ENCODE peak calls at places on chromosomes 2 and 18, in five cellular contexts. T is GDM1; S is iris pigment epithelial cell; X is AG20443; Z is naive thymus-derived CD4-positive, alpha-beta T cell. U is an unnamed sample.

GRCh38 chr18:10304853-10305252 is 149.6 kb upstream of the APCDD1 start:
- DNase-seq in T (no peak), S (no peak), X (peak), Z (no peak), U (no peak)

GRCh38 chr2:108918156-108918845 is 70.7 kb downstream of the EDAR start:
- DNase-seq in T (no peak), S (no peak), X (no peak), Z (no peak), U (peak)

GRCh38 chr2:167706800-167707199 is 540.6 kb downstream of the STK39 start:
- DNase-seq in T (no peak), S (peak), X (no peak), Z (no peak), U (no peak)

GRCh38 chr2:132038179-132038882 is 123.4 kb downstream of the ANKRD30BL start:
- DNase-seq in T (no peak), S (peak), X (peak), Z (no peak), U (peak)

GRCh38 chr2:201806442-201806841 is at the start of gene CDK15:
- DNase-seq in T (no peak), S (peak), X (peak), Z (no peak), U (no peak)

GRCh38 chr2:223262946-223263345 is 211.0 kb downstream of the KCNE4 start:
- DNase-seq in T (no peak), S (peak), X (peak), Z (no peak), U (peak)

GRCh38 chr2:137675584-137676327 is 288.5 kb upstream of the HNMT start:
- DNase-seq in T (no peak), S (no peak), X (no peak), Z (no peak), U (no peak)

GRCh38 chr2:120398961-120399888 is 53.3 kb downstream of the INHBB start:
- DNase-seq in T (no peak), S (no peak), X (no peak), Z (no peak), U (peak)

GRCh38 chr2:24253303-24253919 is 78.6 kb downstream of the FAM228A start:
- DNase-seq in T (no peak), S (peak), X (peak), Z (no peak), U (no peak)

GRCh38 chr18:58896268-58896667 is 31.6 kb downstream of the ZNF532 start:
- DNase-seq in T (no peak), S (no peak), X (no peak), Z (no peak), U (no peak)

GRCh38 chr18:459801-460200 is 40.7 kb downstream of the COLEC12 start:
- DNase-seq in T (no peak), S (no peak), X (no peak), Z (no peak), U (no peak)

GRCh38 chr18:36083729-36084128 is 16.4 kb upstream of the RPRD1A start:
- DNase-seq in T (no peak), S (no peak), X (no peak), Z (no peak), U (no peak)

GRCh38 chr2:60352491-60353405 is 200.7 kb downstream of the BCL11A start:
- DNase-seq in T (no peak), S (no peak), X (no peak), Z (no peak), U (peak)

GRCh38 chr2:80527119-80527518 is 222.6 kb upstream of the LRRTM1 start:
- DNase-seq in T (no peak), S (no peak), X (no peak), Z (no peak), U (no peak)

GRCh38 chr18:61333746-61334490 is 688 bp downstream of the CDH20 start:
- DNase-seq in T (no peak), S (peak), X (peak), Z (no peak), U (peak)

GRCh38 chr2:219352448-219353023 is 20.0 kb upstream of the RESP18 start:
- DNase-seq in T (peak), S (peak), X (peak), Z (peak), U (peak)

GRCh38 chr2:28736034-28736433 is 15.6 kb upstream of the PPP1CB start:
- DNase-seq in T (no peak), S (no peak), X (peak), Z (no peak), U (no peak)

GRCh38 chr2:127637236-127637630 is 8.7 kb upstream of the GPR17 start:
- DNase-seq in T (no peak), S (no peak), X (no peak), Z (no peak), U (peak)

GRCh38 chr2:71941731-71942575 is 205.7 kb downstream of the CYP26B1 start:
- DNase-seq in T (no peak), S (no peak), X (peak), Z (no peak), U (peak)

GRCh38 chr2:54556659-54557121 is 100.6 kb downstream of the SPTBN1 start:
- DNase-seq in T (no peak), S (peak), X (peak), Z (no peak), U (no peak)

GRCh38 chr2:189685540-189686229 is 11.2 kb downstream of the ANKAR start:
- DNase-seq in T (peak), S (peak), X (peak), Z (no peak), U (peak)

GRCh38 chr2:118006861-118007260 is 7.0 kb downstream of the CCDC93 start:
- DNase-seq in T (no peak), S (no peak), X (no peak), Z (no peak), U (no peak)

GRCh38 chr2:30231726-30232026 is 342 bp downstream of the LBH start:
- DNase-seq in T (no peak), S (no peak), X (no peak), Z (no peak), U (no peak)

GRCh38 chr18:24322594-24323136 is 75.0 kb downstream of the OSBPL1A start:
- DNase-seq in T (no peak), S (peak), X (peak), Z (no peak), U (no peak)

GRCh38 chr2:158973511-158973956 is 5.1 kb downstream of the TANC1 start:
- DNase-seq in T (no peak), S (peak), X (no peak), Z (no peak), U (no peak)

U was measured in endodermal cell.